ENCODE peak calls at places on chromosomes 12 and 14, in eight cellular contexts. R, I, J, E, F, O, V and K are unnamed samples.

GRCh38 chr12:17992002-17992656 is 97.9 kb downstream of the RERGL start:
- DNase-seq in R (peak), I (no peak), J (no peak), E (peak), F (no peak), O (no peak), V (peak), K (no peak)

GRCh38 chr14:91350813-91351507 is 66.7 kb downstream of the CCDC88C start:
- DNase-seq in R (no peak), I (no peak), J (peak), E (no peak), F (peak), O (no peak), V (no peak), K (no peak)

GRCh38 chr14:85599939-85600338 is 70.0 kb downstream of the FLRT2 start:
- DNase-seq in R (no peak), I (no peak), J (no peak), E (peak), F (no peak), O (no peak), V (no peak), K (no peak)

GRCh38 chr12:100706029-100706428 is 88.5 kb upstream of the ANO4 start:
- DNase-seq in R (peak), I (no peak), J (no peak), E (no peak), F (no peak), O (no peak), V (no peak), K (no peak)

GRCh38 chr12:3697311-3697870 is 55.5 kb downstream of the CRACR2A start:
- DNase-seq in R (no peak), I (no peak), J (no peak), E (no peak), F (no peak), O (no peak), V (no peak), K (no peak)

GRCh38 chr14:77103954-77104353 is 5.9 kb downstream of the CIPC start:
- DNase-seq in R (no peak), I (no peak), J (no peak), E (no peak), F (no peak), O (no peak), V (no peak), K (no peak)

GRCh38 chr14:87896393-87897380 is 96.3 kb downstream of the GALC start:
- DNase-seq in R (peak), I (no peak), J (peak), E (peak), F (no peak), O (no peak), V (no peak), K (no peak)

GRCh38 chr14:20823859-20824258 is 21.2 kb upstream of the RNASE1 start:
- DNase-seq in R (no peak), I (no peak), J (no peak), E (no peak), F (no peak), O (no peak), V (no peak), K (no peak)

GRCh38 chr14:75242546-75243273 is 35.9 kb upstream of the FOS start:
- DNase-seq in R (no peak), I (no peak), J (no peak), E (no peak), F (no peak), O (no peak), V (no peak), K (no peak)

GRCh38 chr14:101020971-101021370 is 117.4 kb upstream of the RTL1 start:
- DNase-seq in R (no peak), I (no peak), J (no peak), E (no peak), F (no peak), O (no peak), V (peak), K (no peak)

GRCh38 chr12:68137278-68137930 is 22.1 kb downstream of the IFNG start:
- DNase-seq in R (no peak), I (no peak), J (no peak), E (no peak), F (no peak), O (no peak), V (no peak), K (no peak)